ENCODE peak calls at places on chromosomes 6 and 20, in four cellular contexts. T is CD4-positive, alpha-beta T cell; L is dorsolateral prefrontal cortex; B is tibial nerve. U is an unnamed sample.
A peak's percentile ranks its signal among the peaks of the same experiment; 100 is the strongest.

GRCh38 chr6:111888928-111889696 is 15.9 kb upstream of the FYN start:
- DNase-seq in L (no peak), T (no peak), B (no peak), U (peak; percentile 46)

GRCh38 chr20:35544436-35544835 is 2.6 kb downstream of the ERGIC3 start:
- DNase-seq in T (no peak), L (no peak), B (no peak), U (peak; percentile 52)

GRCh38 chr6:37535701-37536461 is 36.2 kb upstream of the CCDC167 start:
- DNase-seq in L (no peak), T (peak; percentile 32), B (no peak), U (no peak)

GRCh38 chr20:15902493-15902892 is 670.8 kb downstream of the KIF16B start:
- DNase-seq in L (no peak), B (no peak), T (no peak), U (no peak)

GRCh38 chr6:106562001-106562400 is 67.3 kb downstream of the RTN4IP1 start:
- DNase-seq in B (no peak), L (no peak), T (no peak), U (no peak)

GRCh38 chr6:109686566-109686965 is 4.4 kb downstream of the AK9 start:
- DNase-seq in L (no peak), B (no peak), T (no peak), U (no peak)

GRCh38 chr20:18048191-18048590 is 9.5 kb downstream of the OVOL2 start:
- DNase-seq in L (no peak), T (no peak), B (no peak), U (no peak)

GRCh38 chr6:168165373-168165772 is 86.4 kb upstream of the FRMD1 start:
- DNase-seq in T (no peak), L (no peak), B (no peak), U (no peak)

DNA sequence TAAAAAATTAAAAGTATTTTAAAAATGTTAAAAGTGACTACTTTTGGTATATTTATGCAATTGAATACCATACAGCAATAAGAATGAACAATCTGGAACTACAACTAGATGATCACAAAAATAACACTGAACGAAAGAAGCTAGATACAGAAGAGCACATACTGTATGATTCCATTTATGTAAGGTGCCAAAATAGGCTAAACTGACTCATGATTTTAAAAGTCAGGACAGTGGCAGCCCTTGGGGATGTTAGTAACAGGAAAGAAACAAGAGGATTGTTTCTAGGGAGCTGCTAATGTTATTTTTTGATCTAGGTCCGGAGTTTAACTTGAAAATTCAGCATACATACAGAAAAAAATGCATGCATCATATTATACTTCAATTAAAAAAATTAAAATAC is 42.3 kb downstream of the KIF13A start:
- DNase-seq in B (no peak), T (no peak), L (no peak), U (no peak)
- H3K27ac ChIP-seq in B (no peak overlapping the region), T (no peak overlapping the region), L (peak overlapping the region; percentile 66), U (peak overlapping the region; percentile 43)

GRCh38 chr20:31867011-31867410 is 3.3 kb downstream of the DUSP15 start:
- DNase-seq in L (no peak), T (no peak), B (no peak), U (no peak)
- H3K27me3 ChIP-seq in L (no peaks in the 10 kb centered on the region), T (peaks cover 33% of the 10 kb centered on the region), B (no peaks in the 10 kb centered on the region), U (no peaks in the 10 kb centered on the region)

DNA sequence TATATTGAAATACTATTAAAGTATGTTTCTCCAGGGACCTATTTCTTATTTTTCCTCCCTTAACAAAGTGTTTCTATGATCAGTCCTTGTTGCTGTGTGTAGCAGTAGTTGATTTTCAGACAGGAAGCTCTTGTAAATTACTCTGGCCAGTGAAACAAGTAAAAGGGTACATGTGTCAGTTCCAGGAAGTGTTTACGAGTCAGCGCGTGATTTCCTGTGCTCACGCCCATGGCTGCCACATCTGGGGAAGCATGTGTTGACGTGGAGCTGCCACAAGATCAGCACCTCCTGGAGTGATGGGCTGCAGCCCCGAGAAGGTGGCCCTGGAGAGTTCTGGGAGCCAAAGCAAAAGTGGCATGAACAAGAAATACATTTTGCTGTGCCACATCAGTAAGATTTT is 38.6 kb upstream of the GGTLC1 start:
- DNase-seq in B (peak; percentile 68), L (no peak), T (peak; percentile 72), U (peak; percentile 52)
- H3K27ac ChIP-seq in B (no peak overlapping the region), L (no peak overlapping the region), T (peak overlapping the region; percentile 68), U (peak overlapping the region; percentile 13)

DNA sequence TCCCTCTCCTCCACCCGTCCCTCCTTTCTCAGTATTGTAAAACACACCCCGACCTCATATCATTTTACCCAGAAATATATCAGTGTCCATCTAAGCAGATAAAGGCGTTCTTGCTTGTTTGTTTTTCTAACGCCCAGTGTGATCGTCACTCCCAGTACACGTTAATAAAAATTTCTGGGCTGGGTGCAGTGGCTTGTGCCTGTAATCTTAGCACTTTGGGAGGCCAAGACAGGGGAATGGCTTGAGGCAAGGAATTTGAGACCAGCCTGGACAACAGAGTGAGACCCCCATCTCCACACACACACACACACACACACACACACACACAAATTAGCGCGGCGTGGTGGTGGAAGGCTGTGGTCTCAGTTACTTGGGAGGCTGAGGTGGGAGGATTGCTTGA is 24.4 kb upstream of the TFAP2C start:
- DNase-seq in B (no peak), T (no peak), L (no peak), U (no peak)
- H3K27me3 ChIP-seq in B (no peaks in the 10 kb centered on the region), T (no peaks in the 10 kb centered on the region), L (no peaks in the 10 kb centered on the region), U (no peaks in the 10 kb centered on the region)

GRCh38 chr6:39102821-39103136 is 12.2 kb downstream of the SAYSD1 start:
- DNase-seq in L (no peak), T (no peak), B (no peak), U (no peak)
- H3K27ac ChIP-seq in L (no peak overlapping the region), T (no peak overlapping the region), B (no peak overlapping the region), U (no peak overlapping the region)

GRCh38 chr6:378090-378957 is 13.2 kb upstream of the IRF4 start:
- DNase-seq in L (no peak), T (no peak), B (no peak), U (peak; percentile 43)
- H3K27me3 ChIP-seq in L (peaks cover 96% of the 10 kb centered on the region), T (no peaks in the 10 kb centered on the region), B (peaks cover 39% of the 10 kb centered on the region), U (no peaks in the 10 kb centered on the region)

GRCh38 chr6:34745277-34746103 is 11.8 kb upstream of the SNRPC start:
- DNase-seq in L (no peak), T (no peak), B (no peak), U (no peak)
- H3K27ac ChIP-seq in L (no peak overlapping the region), T (no peak overlapping the region), B (no peak overlapping the region), U (no peak overlapping the region)

DNA sequence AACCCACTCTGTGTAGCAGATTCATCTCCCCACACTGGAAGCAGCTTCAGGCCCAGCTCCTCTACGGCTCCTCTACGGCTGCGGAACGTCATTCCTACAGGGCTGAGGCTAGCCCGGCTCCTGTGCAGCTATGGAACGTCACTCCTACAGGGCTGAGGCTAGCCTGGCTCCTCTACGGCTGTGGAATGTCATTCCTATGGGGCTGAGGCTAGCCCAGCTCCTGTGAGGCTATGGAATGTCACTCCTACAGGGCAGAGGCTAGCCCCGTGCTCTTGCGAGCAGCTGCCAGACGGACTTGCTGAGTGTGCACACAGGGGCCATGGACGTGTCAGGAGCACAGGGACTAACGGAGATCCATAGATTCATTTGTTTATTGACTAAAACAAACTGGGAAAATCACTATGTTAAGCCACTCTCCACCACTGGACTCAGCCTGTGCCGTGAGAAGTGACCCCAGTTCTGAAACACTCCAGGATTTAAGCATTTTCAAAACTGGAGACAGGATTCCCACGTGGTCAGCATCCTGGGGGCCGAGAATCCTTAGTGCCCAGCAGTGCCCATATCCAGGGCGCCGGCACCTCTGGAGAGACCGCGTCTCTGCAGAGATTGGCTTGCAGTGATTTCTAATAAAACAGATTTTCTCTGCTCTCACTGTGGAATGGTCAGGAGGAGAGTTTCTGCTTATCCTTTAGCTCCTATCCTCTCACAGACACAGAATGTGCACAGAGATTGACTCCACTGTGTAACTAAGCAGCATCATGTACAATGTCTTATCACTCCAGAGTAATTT is 5.0 kb downstream of the KCNQ2 start:
- DNase-seq in T (no peak), B (no peak), L (no peak), U (no peak)
- H3K27me3 ChIP-seq in T (peaks cover 49% of the 10 kb centered on the region), B (peaks cover 93% of the 10 kb centered on the region), L (peaks cover 33% of the 10 kb centered on the region), U (peaks cover 89% of the 10 kb centered on the region)

U was measured in psoas muscle.